ENCODE peak calls at places on chromosomes 5 and 9, in five cellular contexts. W, L, H, T and N are unnamed samples.

GRCh38 chr5:52989025-52989780 is at the start of gene ITGA2:
- DNase-seq in W (peak), L (peak), H (peak), T (no peak), N (peak)

GRCh38 chr9:70983723-70984280 is 137.6 kb downstream of the TRPM3 start:
- DNase-seq in W (no peak), L (no peak), H (no peak), T (no peak), N (no peak)

GRCh38 chr9:2837915-2838314 is 6.0 kb downstream of the PUM3 start:
- DNase-seq in W (no peak), L (no peak), H (no peak), T (no peak), N (no peak)

GRCh38 chr5:130514984-130515690 is 610.9 kb downstream of the CHSY3 start:
- DNase-seq in W (peak), L (no peak), H (no peak), T (no peak), N (no peak)

GRCh38 chr9:129525781-129526180 is 95.1 kb downstream of the C9orf50 start:
- DNase-seq in W (no peak), L (no peak), H (no peak), T (no peak), N (no peak)

GRCh38 chr5:147661576-147661975 is 121.0 kb downstream of the JAKMIP2 start:
- DNase-seq in W (no peak), L (no peak), H (no peak), T (no peak), N (no peak)

GRCh38 chr9:133727277-133727875 is 10.8 kb downstream of the SARDH start:
- DNase-seq in W (no peak), L (no peak), H (no peak), T (no peak), N (no peak)

GRCh38 chr9:33227013-33227398 is 13.0 kb upstream of the SPINK4 start:
- DNase-seq in W (no peak), L (no peak), H (no peak), T (no peak), N (no peak)

GRCh38 chr9:35858428-35858827 is 11.8 kb downstream of the OR13J1 start:
- DNase-seq in W (no peak), L (peak), H (no peak), T (no peak), N (no peak)

GRCh38 chr5:56247596-56247995 is 14.5 kb upstream of the ANKRD55 start:
- DNase-seq in W (no peak), L (no peak), H (no peak), T (no peak), N (no peak)

GRCh38 chr5:138461343-138462125 is 3.7 kb upstream of the EGR1 start:
- DNase-seq in W (no peak), L (no peak), H (no peak), T (no peak), N (no peak)

GRCh38 chr5:127925916-127926315 is 157.7 kb upstream of the SLC12A2 start:
- DNase-seq in W (peak), L (no peak), H (no peak), T (no peak), N (no peak)

GRCh38 chr5:156361451-156362109 is 34.6 kb downstream of the SGCD start:
- DNase-seq in W (no peak), L (no peak), H (no peak), T (no peak), N (no peak)

GRCh38 chr5:35478856-35479682 is 138.6 kb upstream of the SPEF2 start:
- DNase-seq in W (no peak), L (no peak), H (peak), T (no peak), N (no peak)

GRCh38 chr5:399296-400281 is 43.4 kb upstream of the EXOC3 start:
- DNase-seq in W (peak), L (peak), H (peak), T (peak), N (no peak)

GRCh38 chr9:83197611-83198010 is 134.7 kb upstream of the RASEF start:
- DNase-seq in W (no peak), L (no peak), H (no peak), T (no peak), N (no peak)

GRCh38 chr9:98333703-98334582 is 78.5 kb upstream of the TBC1D2 start:
- DNase-seq in W (peak), L (no peak), H (no peak), T (no peak), N (peak)

GRCh38 chr9:97853056-97853843 is at the start of gene FOXE1:
- DNase-seq in W (no peak), L (peak), H (no peak), T (no peak), N (no peak)

GRCh38 chr5:135559342-135559741 is 19.4 kb downstream of the CXCL14 start:
- DNase-seq in W (peak), L (no peak), H (no peak), T (no peak), N (peak)

GRCh38 chr5:107104774-107105050 is 566.0 kb downstream of the EFNA5 start:
- DNase-seq in W (no peak), L (no peak), H (no peak), T (peak), N (no peak)

GRCh38 chr5:84378961-84379360 is 5.7 kb downstream of the EDIL3 start:
- DNase-seq in W (no peak), L (no peak), H (no peak), T (no peak), N (no peak)

GRCh38 chr9:100322954-100323536 is 29.7 kb downstream of the TEX10 start:
- DNase-seq in W (peak), L (no peak), H (peak), T (no peak), N (peak)

GRCh38 chr9:116355153-116355827 is 201.7 kb downstream of the PAPPA start:
- DNase-seq in W (no peak), L (no peak), H (peak), T (no peak), N (no peak)

GRCh38 chr9:118596374-118597015 is 772.7 kb downstream of the BRINP1 start:
- DNase-seq in W (no peak), L (no peak), H (no peak), T (no peak), N (no peak)

GRCh38 chr5:143657814-143658395 is 154.1 kb upstream of the HMHB1 start:
- DNase-seq in W (no peak), L (no peak), H (peak), T (no peak), N (no peak)

GRCh38 chr5:113552620-113553019 is 39.1 kb downstream of the YTHDC2 start:
- DNase-seq in W (no peak), L (no peak), H (no peak), T (no peak), N (no peak)

GRCh38 chr9:106621299-106621920 is 241.6 kb upstream of the ZNF462 start:
- DNase-seq in W (no peak), L (peak), H (no peak), T (no peak), N (no peak)

GRCh38 chr5:82405618-82406199 is 127.6 kb upstream of the RPS23 start:
- DNase-seq in W (no peak), L (no peak), H (peak), T (no peak), N (no peak)

GRCh38 chr5:123142206-123142915 is 53.3 kb downstream of the PRDM6 start:
- DNase-seq in W (no peak), L (no peak), H (no peak), T (no peak), N (no peak)

GRCh38 chr5:122943050-122943698 is 93.4 kb downstream of the PPIC start:
- DNase-seq in W (no peak), L (no peak), H (no peak), T (no peak), N (no peak)

GRCh38 chr9:86795861-86796497 is 151.3 kb downstream of the GAS1 start:
- DNase-seq in W (no peak), L (no peak), H (no peak), T (no peak), N (no peak)

GRCh38 chr9:70998962-70999361 is 122.5 kb downstream of the TRPM3 start:
- DNase-seq in W (no peak), L (no peak), H (no peak), T (no peak), N (no peak)

GRCh38 chr5:88203977-88204735 is 64.5 kb downstream of the TMEM161B start:
- DNase-seq in W (no peak), L (no peak), H (no peak), T (no peak), N (no peak)

GRCh38 chr9:120365386-120365785 is 214.6 kb downstream of the CDK5RAP2 start:
- DNase-seq in W (no peak), L (no peak), H (no peak), T (no peak), N (no peak)

GRCh38 chr5:126659805-126660483 is 59.2 kb downstream of the PHAX start:
- DNase-seq in W (no peak), L (no peak), H (no peak), T (no peak), N (no peak)

GRCh38 chr5:42666821-42667325 is 89.7 kb upstream of the CCDC152 start:
- DNase-seq in W (no peak), L (no peak), H (no peak), T (no peak), N (no peak)

DNA sequence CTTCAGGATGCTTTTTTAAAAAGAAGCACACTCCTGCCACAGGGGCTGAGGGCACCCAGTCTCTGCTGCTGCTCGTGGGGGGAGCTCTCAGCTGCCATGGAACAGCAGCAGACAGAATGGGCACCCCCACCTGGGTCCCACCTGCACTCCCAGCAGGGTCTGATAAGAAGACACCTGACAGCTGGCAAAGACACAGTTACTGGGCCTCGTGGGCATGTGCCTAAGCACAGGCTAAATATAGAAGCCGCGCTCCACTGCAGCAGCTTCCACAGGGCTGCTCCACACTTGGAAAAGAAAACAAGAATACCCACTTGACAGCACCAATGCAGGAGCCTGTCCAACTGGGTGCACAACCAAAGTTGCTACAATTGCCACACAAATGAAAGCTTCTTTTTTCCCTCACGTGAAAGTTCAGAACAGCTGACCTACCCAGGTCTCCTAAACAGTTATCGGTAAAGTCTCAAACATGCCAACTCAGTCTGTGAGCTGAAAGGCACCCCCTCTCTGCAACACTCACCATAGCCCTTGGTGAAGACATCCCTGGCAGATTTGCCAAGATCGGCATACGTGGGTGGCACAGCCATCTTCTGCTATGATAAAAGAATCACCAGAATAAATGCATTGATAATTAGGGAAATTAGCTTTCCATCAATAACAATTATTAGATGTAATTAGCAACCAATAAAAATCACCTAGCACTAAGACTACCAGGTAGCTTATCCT is 12.2 kb downstream of the VDAC1 start:
- DNase-seq in W (no peak), L (no peak), H (no peak), T (no peak), N (no peak)
- TF ChIP-seq CEBPB in W (no peak), L (no peak), H (no peak), T (no peak), N (no peak)

GRCh38 chr5:96961053-96961452 is 25.2 kb downstream of the LNPEP start:
- DNase-seq in W (no peak), L (no peak), H (no peak), T (peak), N (no peak)

GRCh38 chr5:96967400-96967799 is 31.5 kb downstream of the LNPEP start:
- DNase-seq in W (no peak), L (no peak), H (no peak), T (no peak), N (no peak)

GRCh38 chr5:96962540-96962991 is 26.7 kb downstream of the LNPEP start:
- DNase-seq in W (no peak), L (no peak), H (no peak), T (no peak), N (no peak)

GRCh38 chr5:96966801-96967200 is 30.9 kb downstream of the LNPEP start:
- DNase-seq in W (no peak), L (no peak), H (no peak), T (no peak), N (no peak)

DNA sequence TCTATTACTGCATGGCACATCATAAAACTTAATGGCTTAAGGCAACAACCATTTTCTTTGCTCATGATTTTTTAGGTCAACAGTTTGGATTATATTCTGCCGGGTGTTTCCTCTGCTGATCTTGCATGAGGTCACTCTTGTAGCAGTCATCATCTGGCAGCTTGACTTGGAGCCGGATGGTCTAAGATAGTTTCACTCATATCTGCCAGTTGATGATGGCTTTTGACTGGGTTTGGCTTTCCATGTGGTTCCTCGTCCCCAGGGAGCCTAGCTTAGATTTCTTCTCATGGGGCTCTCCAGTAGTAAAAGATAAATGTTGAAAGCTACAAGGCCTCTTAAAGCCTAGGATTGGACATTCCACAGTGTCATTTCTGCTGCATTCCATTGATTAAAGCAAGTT is 27.4 kb downstream of the LNPEP start:
- DNase-seq in W (no peak), L (no peak), H (no peak), T (peak), N (peak)
- TF ChIP-seq ATF3 in W (no peak), L (no peak), H (no peak), T (no peak), N (peak)

GRCh38 chr9:72540348-72540873 is 19.0 kb downstream of the TMC1 start:
- DNase-seq in W (no peak), L (no peak), H (no peak), T (no peak), N (peak)
- TF ChIP-seq CEBPB in W (no peak), L (no peak), H (no peak), T (no peak), N (no peak)

GRCh38 chr9:38144421-38144820 is 75.4 kb upstream of the SHB start:
- DNase-seq in W (no peak), L (no peak), H (no peak), T (no peak), N (no peak)

GRCh38 chr9:38142201-38142600 is 73.2 kb upstream of the SHB start:
- DNase-seq in W (no peak), L (no peak), H (no peak), T (no peak), N (no peak)

GRCh38 chr9:38145526-38146053 is 76.6 kb upstream of the SHB start:
- DNase-seq in W (no peak), L (peak), H (no peak), T (no peak), N (no peak)

GRCh38 chr9:38138276-38138675 is 69.2 kb upstream of the SHB start:
- DNase-seq in W (no peak), L (no peak), H (no peak), T (no peak), N (no peak)

GRCh38 chr9:38141751-38142150 is 72.7 kb upstream of the SHB start:
- DNase-seq in W (no peak), L (no peak), H (no peak), T (no peak), N (no peak)
- TF ChIP-seq ATF3 in W (no peak), L (no peak), H (no peak), T (no peak), N (no peak)

DNA sequence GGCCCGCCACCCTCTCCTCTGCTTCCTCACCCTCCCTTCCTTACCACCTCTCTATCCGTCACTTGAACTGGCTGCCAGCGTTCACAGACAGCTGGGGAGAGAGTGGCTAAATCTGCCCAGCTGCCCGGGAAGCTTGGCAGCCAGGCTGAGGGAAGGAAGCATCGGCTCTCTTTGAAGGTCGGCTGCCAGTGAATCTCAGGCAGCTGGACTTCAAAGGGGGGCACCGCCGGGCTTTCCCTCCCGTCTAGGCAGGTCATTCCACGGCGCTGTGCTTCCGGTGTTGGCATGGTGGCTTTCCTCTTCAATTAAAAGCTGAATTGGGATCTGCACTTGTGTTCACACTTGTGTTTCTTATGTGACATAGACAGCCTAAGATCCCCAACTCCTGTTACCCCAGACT is 174.0 kb downstream of the GDNF start:
- DNase-seq in W (peak), L (no peak), H (no peak), T (no peak), N (no peak)
- TF ChIP-seq CEBPB in W (peak), L (no peak), H (no peak), T (no peak), N (no peak)

GRCh38 chr9:110908894-110909293 is 129.4 kb downstream of the LPAR1 start:
- DNase-seq in W (no peak), L (no peak), H (no peak), T (no peak), N (no peak)

GRCh38 chr9:110918316-110919054 is 119.8 kb downstream of the LPAR1 start:
- DNase-seq in W (no peak), L (no peak), H (no peak), T (no peak), N (no peak)

GRCh38 chr9:110911659-110912473 is 126.4 kb downstream of the LPAR1 start:
- DNase-seq in W (no peak), L (no peak), H (no peak), T (no peak), N (no peak)

GRCh38 chr9:110916361-110916760 is 121.9 kb downstream of the LPAR1 start:
- DNase-seq in W (no peak), L (no peak), H (no peak), T (no peak), N (no peak)

GRCh38 chr9:110912701-110913291 is 125.5 kb downstream of the LPAR1 start:
- DNase-seq in W (no peak), L (no peak), H (no peak), T (no peak), N (no peak)
- TF ChIP-seq ATF3 in W (no peak), L (no peak), H (no peak), T (no peak), N (no peak)

DNA sequence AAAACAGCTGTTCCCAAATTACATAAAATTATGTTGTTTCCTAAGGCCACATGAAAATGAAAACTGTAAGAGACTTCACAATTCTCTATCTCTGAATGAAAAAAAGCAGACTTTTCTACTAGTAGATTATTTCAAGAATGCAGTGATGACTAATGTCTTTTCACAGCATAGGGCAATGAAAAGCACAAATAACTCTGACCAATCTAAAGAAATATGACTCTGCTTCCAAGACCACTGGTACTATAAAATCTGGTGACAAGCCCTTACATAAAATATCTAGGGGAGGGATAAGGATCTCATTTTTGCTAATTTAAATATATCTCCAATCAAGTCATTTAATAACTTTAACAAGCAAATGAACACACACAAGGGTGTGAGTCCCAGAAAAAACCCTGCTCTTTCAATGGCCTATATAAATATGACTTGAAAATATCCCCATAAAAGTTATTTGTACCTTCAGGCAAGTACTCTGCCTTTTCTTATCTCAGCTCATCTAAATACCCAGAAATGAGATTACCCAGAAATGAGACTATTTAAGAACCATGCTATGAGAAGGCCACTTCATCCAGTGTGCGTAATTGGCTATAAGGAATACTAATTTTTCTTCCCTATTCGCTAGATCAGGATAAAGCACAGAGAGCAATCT is 105.2 kb downstream of the GNAQ start:
- DNase-seq in W (peak), L (no peak), H (no peak), T (no peak), N (no peak)
- TF ChIP-seq CEBPB in W (no peak), L (no peak), H (no peak), T (no peak), N (no peak)

GRCh38 chr5:168132186-168132585 is 159.3 kb upstream of the WWC1 start:
- DNase-seq in W (no peak), L (no peak), H (no peak), T (no peak), N (no peak)
- TF ChIP-seq ATF3 in W (no peak), L (no peak), H (no peak), T (no peak), N (no peak)